ENCODE peak calls at places on chromosomes 11 and 22, in seven cellular contexts. One of them, this sample, is unnamed.

GRCh38 chr22:39003165-39003638 is 10.9 kb upstream of the APOBEC3C start:
- DNase-seq in DMS153: peak
- DNase-seq in iPS DF 19.7: peak
- DNase-seq in DMS79: peak
- DNase-seq in brain microvascular endothelial cell: peak
- DNase-seq in AG04449: peak
- DNase-seq in fibroblast of the aortic adventitia: peak
- DNase-seq in this sample: peak

GRCh38 chr22:24486501-24486921 is 8.6 kb upstream of the UPB1 start:
- DNase-seq in iPS DF 19.7: no peak
- DNase-seq in fibroblast of the aortic adventitia: peak
- DNase-seq in DMS79: no peak
- DNase-seq in DMS153: no peak
- DNase-seq in AG04449: no peak
- DNase-seq in brain microvascular endothelial cell: peak
- DNase-seq in this sample: peak

GRCh38 chr11:85941380-85941973 is 86.3 kb downstream of the CCDC83 start:
- DNase-seq in fibroblast of the aortic adventitia: peak
- DNase-seq in iPS DF 19.7: peak
- DNase-seq in DMS79: no peak
- DNase-seq in DMS153: no peak
- DNase-seq in AG04449: no peak
- DNase-seq in brain microvascular endothelial cell: peak
- DNase-seq in this sample: peak

GRCh38 chr11:70141490-70142014 is 61.5 kb upstream of the FADD start:
- DNase-seq in DMS79: no peak
- DNase-seq in AG04449: no peak
- DNase-seq in iPS DF 19.7: no peak
- DNase-seq in brain microvascular endothelial cell: no peak
- DNase-seq in DMS153: no peak
- DNase-seq in fibroblast of the aortic adventitia: no peak
- DNase-seq in this sample: no peak

GRCh38 chr11:30889116-30889765 is 303.1 kb upstream of the MPPED2 start:
- DNase-seq in DMS153: no peak
- DNase-seq in iPS DF 19.7: no peak
- DNase-seq in brain microvascular endothelial cell: peak
- DNase-seq in DMS79: no peak
- DNase-seq in AG04449: no peak
- DNase-seq in fibroblast of the aortic adventitia: no peak
- DNase-seq in this sample: no peak

GRCh38 chr11:19524171-19524671 is 188.4 kb upstream of the NAV2 start:
- DNase-seq in DMS153: no peak
- DNase-seq in iPS DF 19.7: no peak
- DNase-seq in brain microvascular endothelial cell: peak
- DNase-seq in fibroblast of the aortic adventitia: peak
- DNase-seq in AG04449: no peak
- DNase-seq in DMS79: no peak
- DNase-seq in this sample: no peak

GRCh38 chr11:11215058-11215815 is 137.8 kb downstream of the CSNK2A3 start:
- DNase-seq in brain microvascular endothelial cell: no peak
- DNase-seq in iPS DF 19.7: no peak
- DNase-seq in DMS153: no peak
- DNase-seq in AG04449: no peak
- DNase-seq in DMS79: no peak
- DNase-seq in fibroblast of the aortic adventitia: no peak
- DNase-seq in this sample: no peak

GRCh38 chr11:45095691-45096010 is 50.8 kb upstream of the PRDM11 start:
- DNase-seq in fibroblast of the aortic adventitia: no peak
- DNase-seq in AG04449: no peak
- DNase-seq in iPS DF 19.7: no peak
- DNase-seq in DMS79: no peak
- DNase-seq in DMS153: no peak
- DNase-seq in brain microvascular endothelial cell: no peak
- DNase-seq in this sample: no peak

GRCh38 chr22:31046591-31047226 is 34.4 kb upstream of the SMTN start:
- DNase-seq in AG04449: no peak
- DNase-seq in iPS DF 19.7: no peak
- DNase-seq in brain microvascular endothelial cell: no peak
- DNase-seq in fibroblast of the aortic adventitia: no peak
- DNase-seq in DMS79: no peak
- DNase-seq in DMS153: peak
- DNase-seq in this sample: no peak

GRCh38 chr11:111718436-111719325 is 47.5 kb downstream of the PPP2R1B start:
- DNase-seq in brain microvascular endothelial cell: peak
- DNase-seq in fibroblast of the aortic adventitia: peak
- DNase-seq in DMS79: no peak
- DNase-seq in iPS DF 19.7: no peak
- DNase-seq in DMS153: peak
- DNase-seq in AG04449: no peak
- DNase-seq in this sample: peak

GRCh38 chr22:28942801-28943500 is 59.6 kb downstream of the ZNRF3 start:
- DNase-seq in DMS153: no peak
- DNase-seq in DMS79: no peak
- DNase-seq in brain microvascular endothelial cell: no peak
- DNase-seq in fibroblast of the aortic adventitia: no peak
- DNase-seq in iPS DF 19.7: no peak
- DNase-seq in AG04449: no peak
- DNase-seq in this sample: no peak

GRCh38 chr11:3128356-3129180 is 36.5 kb downstream of the OSBPL5 start:
- DNase-seq in AG04449: no peak
- DNase-seq in fibroblast of the aortic adventitia: no peak
- DNase-seq in DMS153: no peak
- DNase-seq in iPS DF 19.7: no peak
- DNase-seq in brain microvascular endothelial cell: no peak
- DNase-seq in DMS79: no peak
- DNase-seq in this sample: no peak